ENCODE peak calls at places on chromosome 10, in four cellular contexts. P is H9, I is H1, Q is neuronal stem cell. N is an unnamed sample. For H3K4me1, the result is how much of the 10 kb centered on the place peaks cover.

GRCh38 chr10:58998924-58999713 is 177.3 kb upstream of the PHYHIPL start:
- DNase-seq in P (no peak), I (no peak), Q (no peak), N (no peak)

GRCh38 chr10:113540845-113541553 is 11.9 kb upstream of the HABP2 start:
- DNase-seq in P (no peak), I (no peak), Q (no peak), N (no peak)

GRCh38 chr10:47330804-47331203 is 8.6 kb downstream of the GDF2 start:
- DNase-seq in P (no peak), I (no peak), Q (no peak), N (no peak)

GRCh38 chr10:60537697-60538096 is 148.0 kb upstream of the ANK3 start:
- DNase-seq in P (no peak), I (no peak), Q (no peak), N (no peak)

GRCh38 chr10:121553455-121553854 is 44.8 kb downstream of the FGFR2 start:
- DNase-seq in P (no peak), I (no peak), Q (peak), N (no peak)

GRCh38 chr10:96255569-96256335 is 15.6 kb downstream of the BLNK start:
- DNase-seq in P (no peak), I (no peak), Q (no peak), N (no peak)

GRCh38 chr10:116877391-116877790 is 28.1 kb downstream of the ENO4 start:
- DNase-seq in P (no peak), I (no peak), Q (no peak), N (no peak)

GRCh38 chr10:50431118-50431517 is 179.8 kb upstream of the ASAH2 start:
- DNase-seq in P (no peak), I (no peak), Q (no peak), N (no peak)

GRCh38 chr10:75261813-75262725 is 26.3 kb upstream of the COMTD1 start:
- DNase-seq in P (no peak), I (no peak), Q (no peak), N (no peak)

GRCh38 chr10:32149257-32149955 is 93.2 kb upstream of the KIF5B start:
- DNase-seq in P (no peak), I (no peak), Q (no peak), N (peak)

GRCh38 chr10:29731760-29732159 is 97.0 kb upstream of the SVIL start:
- DNase-seq in P (no peak), I (no peak), Q (no peak), N (no peak)

GRCh38 chr10:24153537-24153936 is 55.4 kb upstream of the KIAA1217 start:
- DNase-seq in P (no peak), I (no peak), Q (no peak), N (no peak)

GRCh38 chr10:28754930-28755718 is 77.8 kb downstream of the BAMBI start:
- DNase-seq in P (no peak), I (no peak), Q (no peak), N (peak)

GRCh38 chr10:71520042-71520441 is 123.3 kb downstream of the CDH23 start:
- DNase-seq in P (no peak), I (no peak), Q (no peak), N (no peak)

GRCh38 chr10:59585046-59585700 is 124.5 kb downstream of the SLC16A9 start:
- DNase-seq in P (no peak), I (no peak), Q (no peak), N (no peak)

GRCh38 chr10:77157248-77158019 is 480.2 kb downstream of the KCNMA1 start:
- DNase-seq in P (no peak), I (no peak), Q (no peak), N (no peak)

GRCh38 chr10:45423976-45424499 is 50.0 kb downstream of the ALOX5 start:
- DNase-seq in P (no peak), I (no peak), Q (no peak), N (no peak)

GRCh38 chr10:86658261-86658741 is 4.0 kb downstream of the OPN4 start:
- DNase-seq in P (no peak), I (no peak), Q (no peak), N (no peak)

GRCh38 chr10:125523347-125523746 is 159.6 kb downstream of the TEX36 start:
- DNase-seq in P (no peak), I (no peak), Q (no peak), N (no peak)

GRCh38 chr10:84429926-84430520 is 101.6 kb downstream of the CCSER2 start:
- DNase-seq in P (peak), I (peak), Q (peak), N (peak)

GRCh38 chr10:123509338-123509737 is 156.8 kb upstream of the GPR26 start:
- DNase-seq in P (no peak), I (no peak), Q (no peak), N (no peak)

GRCh38 chr10:125113661-125114388 is 46.5 kb downstream of the CTBP2 start:
- DNase-seq in P (no peak), I (no peak), Q (no peak), N (no peak)

GRCh38 chr10:6382081-6382480 is 179.3 kb downstream of the PFKFB3 start:
- DNase-seq in P (no peak), I (no peak), Q (no peak), N (no peak)

GRCh38 chr10:119541459-119542356 is 811 bp downstream of the RGS10 start:
- DNase-seq in P (no peak), I (no peak), Q (no peak), N (no peak)

GRCh38 chr10:110512461-110513187 is 14.9 kb downstream of the DUSP5 start:
- DNase-seq in P (no peak), I (no peak), Q (no peak), N (no peak)

DNA sequence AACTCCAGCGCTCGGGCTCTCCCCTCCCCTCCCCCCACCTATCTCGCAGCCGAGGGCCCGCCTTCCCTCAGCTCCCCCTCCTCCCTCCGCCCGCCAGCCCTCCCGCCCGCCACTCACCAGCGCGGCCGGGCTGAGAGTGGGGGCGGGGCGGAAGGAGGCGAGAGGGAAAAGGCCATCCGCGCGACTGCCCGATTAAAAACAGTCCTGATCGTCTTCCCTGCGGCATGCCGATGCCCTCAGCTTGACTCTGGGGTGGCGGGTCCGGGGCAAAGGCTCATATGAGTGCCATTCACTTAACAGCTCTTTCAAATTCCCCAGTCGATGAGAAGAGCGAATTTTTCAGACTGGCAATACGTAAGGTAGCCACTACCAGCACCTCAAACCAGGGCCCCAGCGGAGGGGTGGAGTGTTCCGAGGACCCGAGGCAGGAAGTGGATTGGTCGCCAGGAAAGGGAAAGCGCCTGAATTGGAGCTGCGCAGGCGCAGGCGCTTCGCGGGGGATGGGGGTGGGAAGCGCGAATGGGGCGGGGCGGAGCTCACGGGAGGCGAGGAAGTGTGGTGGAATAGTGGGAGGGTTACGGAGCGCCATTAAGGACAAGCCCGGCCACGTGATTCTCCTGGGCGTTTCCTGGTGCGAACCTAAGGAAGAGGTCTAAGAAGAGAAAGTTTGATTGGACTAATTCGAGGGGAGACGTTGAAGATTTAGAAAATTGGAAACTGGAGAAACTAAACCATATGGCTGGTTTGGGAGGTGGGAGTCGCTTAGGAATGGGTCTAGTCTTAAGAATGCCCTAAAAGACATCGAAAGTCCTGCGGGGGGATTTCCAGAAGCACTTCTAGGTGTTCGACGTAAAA is at the start of gene UPF2:
- DNase-seq in P (peak), I (peak), Q (peak), N (peak)
- H3K23ac ChIP-seq in P (no peak), I (no peak), Q (peak), N (peak)

DNA sequence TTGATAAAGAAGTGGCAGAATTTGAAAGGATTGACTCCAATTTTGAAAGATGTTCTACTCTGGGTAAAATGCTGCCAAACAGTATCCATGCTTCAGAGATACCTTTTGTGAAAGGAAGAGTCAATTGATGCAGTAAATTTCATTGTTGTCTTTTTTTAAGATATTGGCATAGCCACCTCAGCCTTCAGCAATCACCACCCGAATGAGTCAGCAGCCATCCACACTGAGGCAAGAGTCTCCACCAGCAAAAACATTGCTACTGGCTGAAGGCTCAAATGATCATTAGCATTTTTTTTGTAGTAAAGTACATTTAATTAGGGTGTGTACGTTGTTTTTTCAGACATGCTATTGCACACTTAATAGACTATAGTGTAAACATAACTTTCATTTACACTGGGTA is 31.7 kb upstream of the CYP26C1 start:
- DNase-seq in P (no peak), I (no peak), Q (no peak), N (peak)
- H3K4me1 ChIP-seq in P (under half), I (under half), Q (under half), N (under half)

GRCh38 chr10:101629781-101630419 is 41.8 kb downstream of the DPCD start:
- DNase-seq in P (no peak), I (no peak), Q (peak), N (no peak)

GRCh38 chr10:101631821-101632475 is 43.8 kb downstream of the DPCD start:
- DNase-seq in P (no peak), I (no peak), Q (no peak), N (no peak)

GRCh38 chr10:101624526-101625102 is 36.5 kb downstream of the DPCD start:
- DNase-seq in P (no peak), I (no peak), Q (no peak), N (no peak)

GRCh38 chr10:101625821-101626412 is 37.8 kb downstream of the DPCD start:
- DNase-seq in P (no peak), I (no peak), Q (no peak), N (no peak)

GRCh38 chr10:101630420-101630920 is 42.3 kb downstream of the DPCD start:
- DNase-seq in P (no peak), I (no peak), Q (no peak), N (peak)
- H3K23ac ChIP-seq in P (no peak), I (peak), Q (peak), N (no peak)

GRCh38 chr10:94123253-94123995 is 129.7 kb downstream of the PLCE1 start:
- DNase-seq in P (no peak), I (peak), Q (peak), N (peak)

GRCh38 chr10:94122247-94122646 is 128.5 kb downstream of the PLCE1 start:
- DNase-seq in P (no peak), I (no peak), Q (no peak), N (no peak)

GRCh38 chr10:94129393-94130130 is 135.8 kb downstream of the PLCE1 start:
- DNase-seq in P (no peak), I (no peak), Q (no peak), N (no peak)

DNA sequence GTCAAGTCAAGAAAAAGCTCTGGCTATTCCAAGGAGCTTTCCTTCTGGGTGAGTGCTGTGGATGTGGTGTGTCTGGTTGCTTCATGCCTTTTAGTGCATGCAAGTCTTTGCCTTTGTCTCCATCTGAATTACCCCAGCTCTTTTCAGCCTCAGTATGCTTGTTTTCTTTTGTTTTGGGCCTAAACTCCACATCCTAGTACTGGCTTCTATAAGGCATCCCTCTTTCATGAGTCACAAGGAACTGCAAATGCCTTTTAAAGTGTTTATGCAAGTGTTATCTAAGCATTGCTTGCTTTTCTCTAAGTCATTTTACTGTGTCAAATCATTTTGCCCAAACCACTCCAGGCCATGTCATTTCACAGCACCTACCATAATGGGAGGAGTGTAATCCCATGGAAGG is 132.1 kb downstream of the PLCE1 start:
- DNase-seq in P (no peak), I (no peak), Q (no peak), N (peak)
- H3K4me1 ChIP-seq in P (under half), I (under half), Q (under half), N (under half)

DNA sequence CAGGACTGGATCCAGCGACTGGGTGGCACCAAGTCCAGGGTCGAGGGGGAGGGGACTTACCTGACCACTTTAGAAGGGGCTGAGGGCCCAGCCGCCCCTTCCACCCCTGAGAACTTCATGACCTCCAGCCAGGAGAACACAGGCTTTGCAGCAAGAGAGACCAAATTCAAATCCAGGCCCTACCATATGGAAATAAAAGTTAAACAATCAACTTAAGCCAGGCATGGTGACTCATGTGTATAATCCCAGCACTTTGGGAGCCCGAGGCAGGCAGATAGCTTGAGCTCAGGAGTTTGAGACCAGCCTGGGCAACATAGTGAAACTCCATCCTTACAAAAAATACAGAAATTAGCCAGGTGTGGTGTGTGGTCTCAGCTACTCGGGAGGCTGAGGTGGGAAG is 61.9 kb downstream of the COL13A1 start:
- DNase-seq in P (no peak), I (no peak), Q (no peak), N (no peak)
- H3K23ac ChIP-seq in P (no peak), I (no peak), Q (peak), N (no peak)

GRCh38 chr10:80166581-80167470 is 34.3 kb downstream of the PLAC9 start:
- DNase-seq in P (no peak), I (no peak), Q (no peak), N (no peak)

GRCh38 chr10:80164596-80164995 is 32.1 kb downstream of the PLAC9 start:
- DNase-seq in P (no peak), I (no peak), Q (no peak), N (no peak)

GRCh38 chr10:80167471-80167870 is 34.9 kb downstream of the PLAC9 start:
- DNase-seq in P (no peak), I (no peak), Q (no peak), N (no peak)

GRCh38 chr10:80163741-80164341 is 31.3 kb downstream of the PLAC9 start:
- DNase-seq in P (no peak), I (no peak), Q (peak), N (no peak)

DNA sequence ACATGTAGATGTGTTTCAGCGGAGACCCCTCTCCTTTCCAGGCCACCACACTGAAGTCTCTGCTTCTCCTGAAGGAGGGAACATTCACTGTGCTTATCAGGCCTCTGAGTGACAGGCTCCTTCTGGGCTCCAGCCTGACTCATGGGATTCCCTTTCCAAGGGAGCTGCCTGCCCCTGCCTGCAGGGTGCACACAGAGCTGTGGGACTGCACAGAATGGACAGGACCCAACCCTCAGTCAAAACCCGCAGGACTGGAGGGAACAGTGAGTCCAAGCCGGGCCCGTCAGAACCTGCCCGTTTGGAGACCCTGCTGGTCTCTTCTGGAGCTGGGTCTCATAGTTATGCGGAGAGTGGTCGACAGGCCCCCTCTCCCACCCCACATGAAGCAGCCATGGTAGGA is 32.6 kb downstream of the PLAC9 start:
- DNase-seq in P (no peak), I (no peak), Q (no peak), N (no peak)
- H3K4me1 ChIP-seq in P (under half), I (under half), Q (under half), N (under half)

N was measured in mesendoderm.